ENCODE peak calls at places on chromosomes 12 and 14, in ten cellular contexts. D is naive thymus-derived CD4-positive, alpha-beta T cell; M is GM12891; V is HS-27A; S is effector CD4-positive, alpha-beta T cell; F is brain microvascular endothelial cell; H is memory B cell; B is Right ventricle myocardium superior; O is HEK293T; U is iPS-NIHi11. Q is an unnamed sample.

GRCh38 chr12:114670257-114670955 is 13.6 kb downstream of the TBX3 start:
- DNase-seq in H (no peak), S (no peak), V (no peak), U (no peak), D (no peak), F (no peak), M (no peak), B (no peak), O (no peak), Q (no peak)

GRCh38 chr12:70756791-70757190 is 119.6 kb upstream of the PTPRB start:
- DNase-seq in U (no peak), F (no peak), V (no peak), H (no peak), B (no peak), D (no peak), M (no peak), O (no peak), S (no peak), Q (no peak)

GRCh38 chr14:68967459-68967940 is 11.6 kb downstream of the ACTN1 start:
- DNase-seq in F (peak), H (no peak), U (no peak), S (no peak), D (no peak), B (no peak), V (no peak), O (no peak), M (no peak), Q (no peak)

GRCh38 chr12:116116650-116117424 is 160.7 kb downstream of the MED13L start:
- DNase-seq in S (no peak), D (no peak), F (no peak), U (no peak), B (no peak), O (no peak), H (no peak), V (no peak), M (no peak), Q (no peak)

GRCh38 chr14:53494587-53494986 is 341.5 kb upstream of the DDHD1 start:
- DNase-seq in U (no peak), S (no peak), V (no peak), D (no peak), H (no peak), F (no peak), O (no peak), B (no peak), M (no peak), Q (no peak)

GRCh38 chr12:47986266-47986610 is 18.0 kb downstream of the COL2A1 start:
- DNase-seq in V (no peak), S (no peak), U (no peak), F (no peak), D (no peak), B (no peak), O (no peak), M (no peak), H (no peak), Q (no peak)

GRCh38 chr12:65643595-65644386 is 180.5 kb upstream of the HMGA2 start:
- DNase-seq in F (peak), V (no peak), H (no peak), S (no peak), M (no peak), D (no peak), B (no peak), O (no peak), U (no peak), Q (no peak)

GRCh38 chr12:132466241-132467188 is 23.4 kb upstream of the FBRSL1 start:
- DNase-seq in V (no peak), F (no peak), S (no peak), B (peak), D (no peak), M (no peak), H (no peak), O (no peak), U (no peak), Q (no peak)

GRCh38 chr14:99159341-99160340 is 112.4 kb downstream of the BCL11B start:
- DNase-seq in H (no peak), S (no peak), U (no peak), B (no peak), M (no peak), D (no peak), O (no peak), F (no peak), V (no peak), Q (no peak)

GRCh38 chr14:99754141-99755067 is 38.8 kb upstream of the EML1 start:
- DNase-seq in D (no peak), V (no peak), O (no peak), B (peak), M (no peak), S (no peak), H (no peak), F (no peak), U (no peak), Q (no peak)

GRCh38 chr12:4276524-4277204 is 3.1 kb downstream of the CCND2 start:
- DNase-seq in F (peak), U (peak), V (peak), D (peak), H (peak), O (peak), S (peak), M (peak), B (peak), Q (peak)

GRCh38 chr12:9740109-9740750 is 7.3 kb upstream of the CLECL1 start:
- DNase-seq in H (no peak), M (no peak), U (peak), O (no peak), D (peak), V (no peak), B (no peak), S (no peak), F (no peak), Q (no peak)

GRCh38 chr12:2998789-2999264 is 39.6 kb downstream of the TEAD4 start:
- DNase-seq in B (peak), V (no peak), U (peak), F (peak), O (no peak), H (no peak), S (no peak), M (no peak), D (no peak), Q (no peak)

GRCh38 chr14:50333010-50333409 is 20.9 kb downstream of the DMAC2L start:
- DNase-seq in S (no peak), H (no peak), F (peak), D (no peak), B (peak), O (no peak), M (no peak), U (no peak), V (no peak), Q (no peak)

GRCh38 chr12:51900323-51900889 is 6.9 kb upstream of the ACVRL1 start:
- DNase-seq in M (no peak), H (no peak), O (no peak), U (no peak), S (no peak), D (no peak), B (no peak), F (no peak), V (no peak), Q (no peak)

GRCh38 chr14:98136420-98136819 is 1135.6 kb downstream of the BCL11B start:
- DNase-seq in S (no peak), D (no peak), H (no peak), U (no peak), M (no peak), V (no peak), F (no peak), B (no peak), O (no peak), Q (no peak)

GRCh38 chr12:2652011-2652400 is 142.8 kb upstream of the FKBP4 start:
- DNase-seq in F (no peak), M (no peak), H (no peak), B (no peak), V (no peak), O (no peak), D (no peak), S (no peak), U (no peak), Q (no peak)

GRCh38 chr12:22729898-22730443 is 105.0 kb downstream of the ETNK1 start:
- DNase-seq in F (peak), O (no peak), U (no peak), S (no peak), V (peak), H (no peak), M (no peak), B (no peak), D (no peak), Q (no peak)

GRCh38 chr12:44127966-44128365 is 292.1 kb downstream of the TMEM117 start:
- DNase-seq in D (no peak), H (no peak), O (no peak), M (no peak), V (no peak), S (no peak), F (no peak), B (peak), U (no peak), Q (no peak)

GRCh38 chr14:32044454-32044853 is 32.6 kb upstream of the ARHGAP5 start:
- DNase-seq in O (no peak), U (no peak), F (no peak), D (no peak), B (no peak), M (no peak), S (no peak), V (no peak), H (no peak), Q (no peak)

GRCh38 chr14:36516719-36517241 is 3.3 kb downstream of the NKX2-1 start:
- DNase-seq in O (no peak), V (no peak), B (no peak), M (no peak), F (no peak), U (no peak), S (no peak), H (no peak), D (no peak), Q (no peak)

GRCh38 chr12:38384816-38385491 is 68.4 kb downstream of the ALG10B start:
- DNase-seq in D (no peak), O (no peak), H (no peak), B (peak), U (peak), V (no peak), F (no peak), M (no peak), S (no peak), Q (no peak)

GRCh38 chr12:77189463-77189862 is 124.1 kb upstream of the E2F7 start:
- DNase-seq in O (no peak), M (no peak), B (no peak), D (no peak), H (no peak), V (peak), F (peak), U (no peak), S (no peak), Q (no peak)

GRCh38 chr14:68945585-68946289 is 33.4 kb downstream of the ACTN1 start:
- DNase-seq in O (no peak), U (no peak), B (no peak), S (no peak), M (no peak), F (no peak), D (no peak), V (no peak), H (no peak), Q (no peak)

GRCh38 chr12:119659289-119659897 is 8.5 kb upstream of the PRKAB1 start:
- DNase-seq in V (no peak), S (peak), U (peak), D (peak), B (no peak), M (peak), O (peak), H (peak), F (peak), Q (peak)

GRCh38 chr12:5032821-5033220 is 10.9 kb upstream of the KCNA5 start:
- DNase-seq in D (no peak), S (no peak), M (no peak), O (no peak), F (no peak), V (no peak), H (no peak), U (no peak), B (no peak), Q (no peak)

GRCh38 chr14:68468437-68469207 is 324.2 kb downstream of the ZFP36L1 start:
- DNase-seq in U (no peak), O (no peak), S (no peak), F (peak), V (no peak), H (no peak), B (no peak), M (no peak), D (no peak), Q (no peak)

GRCh38 chr14:89422181-89422951 is 5.3 kb upstream of the FOXN3 start:
- DNase-seq in H (no peak), M (no peak), S (no peak), O (no peak), D (no peak), F (no peak), B (no peak), U (no peak), V (no peak), Q (no peak)

GRCh38 chr14:61889914-61890351 is 127.7 kb downstream of the SNAPC1 start:
- DNase-seq in D (peak), V (no peak), O (no peak), S (no peak), M (peak), H (peak), B (no peak), F (no peak), U (peak), Q (no peak)

Q was measured in T-helper 22 cell.